ENCODE peak calls at places on chromosomes 1 and 21, in ten cellular contexts. Q is GM23338, J is caudate nucleus, R is HuH-7.5, T is adrenal gland, P is D721Med, E is stomach, L is fibroblast of pulmonary artery, H is GM18507, M is choroid plexus epithelial cell. X is an unnamed sample.

GRCh38 chr1:234727018-234727757 is 117.2 kb upstream of the IRF2BP2 start:
- DNase-seq in Q (peak; percentile 26), J (no peak), R (no peak), T (no peak), P (no peak), E (no peak), L (no peak), H (no peak), M (peak; percentile 67), X (peak; percentile 35)

GRCh38 chr1:43267291-43267805 is 2.4 kb upstream of the TMEM125 start:
- DNase-seq in Q (peak; percentile 36), J (no peak), R (no peak), T (no peak), P (no peak), E (peak; percentile 20), L (peak; percentile 60), H (no peak), M (peak; percentile 76), X (peak; percentile 65)

GRCh38 chr1:214234635-214235025 is 46.3 kb upstream of the SMYD2 start:
- DNase-seq in Q (no peak), J (no peak), R (no peak), T (no peak), P (no peak), E (no peak), L (peak; percentile 9), H (no peak), M (peak; percentile 20), X (no peak)

GRCh38 chr1:206513312-206514111 is 6.2 kb downstream of the RASSF5 start:
- DNase-seq in Q (no peak), J (no peak), R (no peak), T (peak; percentile 89), P (no peak), E (no peak), L (peak; percentile 88), H (no peak), M (peak; percentile 68), X (no peak)

GRCh38 chr1:29708818-29709710 is 472.7 kb downstream of the PTPRU start:
- DNase-seq in Q (peak; percentile 11), J (no peak), R (no peak), T (no peak), P (no peak), E (no peak), L (peak; percentile 74), H (no peak), M (peak; percentile 47), X (peak; percentile 50)

GRCh38 chr1:10613340-10613739 is 138.6 kb downstream of the PEX14 start:
- DNase-seq in Q (no peak), J (no peak), R (no peak), T (no peak), P (no peak), E (no peak), L (no peak), H (no peak), M (no peak), X (no peak)

GRCh38 chr1:236603896-236604217 is 459 bp downstream of the HEATR1 start:
- DNase-seq in Q (peak; percentile 34), J (no peak), R (no peak), T (peak; percentile 17), P (no peak), E (no peak), L (peak; percentile 45), H (peak; percentile 3), M (peak; percentile 32), X (peak; percentile 39)

GRCh38 chr1:180598333-180598979 is 33.4 kb upstream of the XPR1 start:
- DNase-seq in Q (no peak), J (no peak), R (peak; percentile 33), T (no peak), P (peak; percentile 28), E (no peak), L (no peak), H (no peak), M (no peak), X (peak; percentile 28)

GRCh38 chr1:28028873-28029654 is 59.3 kb downstream of the EYA3 start:
- DNase-seq in Q (no peak), J (no peak), R (no peak), T (no peak), P (no peak), E (no peak), L (peak; percentile 61), H (no peak), M (peak; percentile 66), X (no peak)

GRCh38 chr1:92117526-92117925 is 37.4 kb downstream of the BTBD8 start:
- DNase-seq in Q (no peak), J (no peak), R (no peak), T (no peak), P (no peak), E (no peak), L (no peak), H (no peak), M (no peak), X (no peak)

GRCh38 chr1:39190096-39190495 is 14.4 kb upstream of the MACF1 start:
- DNase-seq in Q (no peak), J (no peak), R (no peak), T (no peak), P (no peak), E (no peak), L (no peak), H (no peak), M (no peak), X (no peak)

GRCh38 chr1:33180226-33181037 is 1.4 kb downstream of the TRIM62 start:
- DNase-seq in Q (peak; percentile 95), J (peak; percentile 90), R (peak; percentile 89), T (peak; percentile 96), P (peak; percentile 92), E (peak; percentile 93), L (peak; percentile 80), H (peak; percentile 92), M (peak; percentile 92), X (peak; percentile 95)

GRCh38 chr1:903305-903704 is 20.4 kb upstream of the SAMD11 start:
- DNase-seq in Q (no peak), J (no peak), R (no peak), T (no peak), P (no peak), E (no peak), L (no peak), H (no peak), M (no peak), X (no peak)

GRCh38 chr1:7284839-7285435 is 486.2 kb upstream of the VAMP3 start:
- DNase-seq in Q (no peak), J (no peak), R (no peak), T (no peak), P (no peak), E (no peak), L (no peak), H (no peak), M (peak; percentile 27), X (no peak)

GRCh38 chr1:93631626-93632365 is 49.8 kb downstream of the BCAR3 start:
- DNase-seq in Q (no peak), J (no peak), R (no peak), T (peak; percentile 30), P (no peak), E (no peak), L (no peak), H (no peak), M (peak; percentile 58), X (peak; percentile 78)

GRCh38 chr1:50427818-50428779 is 4.9 kb upstream of the DMRTA2 start:
- DNase-seq in Q (peak; percentile 75), J (no peak), R (no peak), T (no peak), P (no peak), E (no peak), L (no peak), H (no peak), M (no peak), X (peak; percentile 65)

GRCh38 chr1:231590453-231591198 is 36.0 kb upstream of the DISC1 start:
- DNase-seq in Q (peak; percentile 80), J (peak; percentile 56), R (peak; percentile 29), T (peak; percentile 68), P (no peak), E (peak; percentile 48), L (peak; percentile 82), H (no peak), M (peak; percentile 87), X (peak; percentile 73)

GRCh38 chr1:244836598-244836997 is 1.1 kb downstream of the COX20 start:
- DNase-seq in Q (no peak), J (no peak), R (no peak), T (no peak), P (no peak), E (no peak), L (no peak), H (no peak), M (peak; percentile 31), X (no peak)

GRCh38 chr1:72366473-72366872 is 84.1 kb upstream of the NEGR1 start:
- DNase-seq in Q (no peak), J (no peak), R (peak; percentile 3), T (no peak), P (no peak), E (no peak), L (peak; percentile 81), H (no peak), M (peak; percentile 66), X (peak; percentile 8)

GRCh38 chr1:175978476-175978875 is 228.6 kb downstream of the COP1 start:
- DNase-seq in Q (no peak), J (no peak), R (no peak), T (no peak), P (no peak), E (no peak), L (peak; percentile 40), H (no peak), M (peak; percentile 59), X (no peak)

GRCh38 chr21:31064803-31065202 is 26.5 kb upstream of the KRTAP19-8 start:
- DNase-seq in Q (no peak), J (no peak), R (no peak), T (no peak), P (no peak), E (no peak), L (no peak), H (no peak), M (no peak), X (no peak)

GRCh38 chr1:35707253-35708178 is 11.2 kb downstream of the C1orf216 start:
- DNase-seq in Q (peak; percentile 87), J (peak; percentile 57), R (peak; percentile 64), T (no peak), P (peak; percentile 88), E (peak; percentile 29), L (no peak), H (no peak), M (no peak), X (peak; percentile 74)

GRCh38 chr1:14944471-14944981 is 209.0 kb upstream of the TMEM51 start:
- DNase-seq in Q (no peak), J (peak; percentile 48), R (no peak), T (no peak), P (no peak), E (no peak), L (no peak), H (no peak), M (no peak), X (no peak)